ENCODE peak calls at places on chromosomes 2 and 18, in six cellular contexts. T, D, Y, L, Q and C are unnamed samples.

GRCh38 chr2:185144159-185144919 is 546.0 kb downstream of the ZNF804A start:
- DNase-seq in T (no peak), D (no peak), Y (no peak), L (no peak), Q (no peak), C (no peak)

GRCh38 chr18:10707294-10707693 is 181.5 kb downstream of the NAPG start:
- DNase-seq in T (no peak), D (no peak), Y (no peak), L (no peak), Q (no peak), C (no peak)

GRCh38 chr2:223057545-223057944 is 5.6 kb downstream of the KCNE4 start:
- DNase-seq in T (no peak), D (no peak), Y (no peak), L (peak; percentile 24), Q (no peak), C (no peak)

GRCh38 chr2:198004921-198005829 is 200.8 kb downstream of the PLCL1 start:
- DNase-seq in T (no peak), D (no peak), Y (no peak), L (no peak), Q (peak; percentile 10), C (no peak)

GRCh38 chr2:95271381-95271971 is 2.8 kb upstream of the PROM2 start:
- DNase-seq in T (no peak), D (peak; percentile 8), Y (no peak), L (no peak), Q (no peak), C (no peak)

GRCh38 chr18:79943608-79944125 is 7.8 kb downstream of the SLC66A2 start:
- DNase-seq in T (no peak), D (no peak), Y (no peak), L (no peak), Q (no peak), C (no peak)

GRCh38 chr2:136377423-136378382 is 259.8 kb upstream of the CXCR4 start:
- DNase-seq in T (no peak), D (no peak), Y (no peak), L (no peak), Q (no peak), C (no peak)

GRCh38 chr2:55620123-55620779 is 2.8 kb upstream of the PPP4R3B start:
- DNase-seq in T (no peak), D (no peak), Y (no peak), L (no peak), Q (no peak), C (peak; percentile 15)

GRCh38 chr18:31162419-31162793 is 250 bp downstream of the DSC1 start:
- DNase-seq in T (no peak), D (no peak), Y (no peak), L (no peak), Q (no peak), C (no peak)

GRCh38 chr18:61602836-61603235 is 269.6 kb downstream of the CDH20 start:
- DNase-seq in T (no peak), D (no peak), Y (no peak), L (no peak), Q (peak; percentile 32), C (no peak)

GRCh38 chr2:241701155-241701404 is 759 bp upstream of the ING5 start:
- DNase-seq in T (no peak), D (no peak), Y (no peak), L (peak; percentile 39), Q (no peak), C (no peak)

GRCh38 chr2:178530128-178530527 is 49.9 kb downstream of the PLEKHA3 start:
- DNase-seq in T (no peak), D (no peak), Y (no peak), L (no peak), Q (no peak), C (no peak)

GRCh38 chr18:76252880-76253279 is 242.2 kb downstream of the ZNF516 start:
- DNase-seq in T (no peak), D (no peak), Y (no peak), L (no peak), Q (no peak), C (no peak)

GRCh38 chr2:216687646-216688045 is 7.7 kb downstream of the IGFBP5 start:
- DNase-seq in T (peak; percentile 7), D (no peak), Y (no peak), L (no peak), Q (no peak), C (no peak)

GRCh38 chr2:152242787-152243472 is 67.4 kb upstream of the STAM2 start:
- DNase-seq in T (no peak), D (no peak), Y (no peak), L (no peak), Q (no peak), C (peak; percentile 68)

GRCh38 chr2:221104391-221104811 is 467.7 kb downstream of the EPHA4 start:
- DNase-seq in T (no peak), D (peak; percentile 25), Y (no peak), L (peak; percentile 61), Q (peak; percentile 69), C (peak; percentile 0)

GRCh38 chr2:224986479-224986878 is 55.8 kb downstream of the DOCK10 start:
- DNase-seq in T (no peak), D (no peak), Y (no peak), L (no peak), Q (no peak), C (no peak)

GRCh38 chr2:207188601-207189000 is 22.9 kb upstream of the KLF7 start:
- DNase-seq in T (no peak), D (no peak), Y (no peak), L (peak; percentile 60), Q (peak; percentile 72), C (no peak)

GRCh38 chr18:50560681-50561629 is 1.1 kb downstream of the MAPK4 start:
- DNase-seq in T (no peak), D (peak; percentile 25), Y (no peak), L (no peak), Q (no peak), C (peak; percentile 8)

GRCh38 chr2:147165682-147166081 is 679.1 kb upstream of the ACVR2A start:
- DNase-seq in T (no peak), D (no peak), Y (no peak), L (no peak), Q (no peak), C (no peak)

GRCh38 chr2:157264099-157264498 is 6.6 kb downstream of the GALNT5 start:
- DNase-seq in T (no peak), D (no peak), Y (no peak), L (peak; percentile 45), Q (no peak), C (no peak)

GRCh38 chr18:41724195-41724594 is 230.8 kb upstream of the PIK3C3 start:
- DNase-seq in T (no peak), D (no peak), Y (no peak), L (no peak), Q (no peak), C (no peak)

GRCh38 chr18:51253476-51253875 is 56.0 kb upstream of the MEX3C start:
- DNase-seq in T (no peak), D (no peak), Y (no peak), L (no peak), Q (no peak), C (no peak)

GRCh38 chr2:550860-551259 is 126.3 kb downstream of the TMEM18 start:
- DNase-seq in T (no peak), D (no peak), Y (no peak), L (no peak), Q (no peak), C (no peak)